ENCODE peak calls at places on chromosome 15, in ten cellular contexts. One of them, this sample, is unnamed.

GRCh38 chr15:29018406-29018805 is 132.6 kb downstream of the APBA2 start:
- DNase-seq in BJ: no peak
- DNase-seq in psoas muscle: no peak
- DNase-seq in mesothelial cell of epicardium: no peak
- DNase-seq in cardiac muscle cell: no peak
- DNase-seq in breast epithelium: no peak
- DNase-seq in GM10248: no peak
- DNase-seq in astrocyte of the cerebellum: no peak
- DNase-seq in fibroblast of lung: no peak
- DNase-seq in CD14-positive monocyte: no peak
- DNase-seq in this sample: no peak

GRCh38 chr15:31266712-31267111 is 59.9 kb upstream of the KLF13 start:
- DNase-seq in CD14-positive monocyte: peak; percentile 41
- DNase-seq in breast epithelium: peak; percentile 14
- DNase-seq in mesothelial cell of epicardium: peak; percentile 25
- DNase-seq in cardiac muscle cell: no peak
- DNase-seq in BJ: no peak
- DNase-seq in psoas muscle: no peak
- DNase-seq in fibroblast of lung: no peak
- DNase-seq in astrocyte of the cerebellum: no peak
- DNase-seq in GM10248: no peak
- DNase-seq in this sample: no peak

GRCh38 chr15:74763416-74763815 is 14.8 kb downstream of the CYP1A2 start:
- DNase-seq in astrocyte of the cerebellum: no peak
- DNase-seq in GM10248: no peak
- DNase-seq in psoas muscle: no peak
- DNase-seq in fibroblast of lung: no peak
- DNase-seq in cardiac muscle cell: no peak
- DNase-seq in BJ: no peak
- DNase-seq in breast epithelium: no peak
- DNase-seq in CD14-positive monocyte: no peak
- DNase-seq in mesothelial cell of epicardium: no peak
- DNase-seq in this sample: no peak

GRCh38 chr15:79184465-79184892 is 93.9 kb upstream of the RASGRF1 start:
- DNase-seq in astrocyte of the cerebellum: peak; percentile 35
- DNase-seq in mesothelial cell of epicardium: peak; percentile 84
- DNase-seq in CD14-positive monocyte: peak; percentile 65
- DNase-seq in BJ: no peak
- DNase-seq in cardiac muscle cell: peak; percentile 69
- DNase-seq in GM10248: peak; percentile 74
- DNase-seq in fibroblast of lung: peak; percentile 66
- DNase-seq in psoas muscle: peak; percentile 70
- DNase-seq in breast epithelium: peak; percentile 55
- DNase-seq in this sample: peak; percentile 60

GRCh38 chr15:87362531-87362930 is 894.0 kb downstream of the NTRK3 start:
- DNase-seq in fibroblast of lung: no peak
- DNase-seq in GM10248: no peak
- DNase-seq in mesothelial cell of epicardium: no peak
- DNase-seq in cardiac muscle cell: no peak
- DNase-seq in psoas muscle: no peak
- DNase-seq in CD14-positive monocyte: no peak
- DNase-seq in breast epithelium: no peak
- DNase-seq in astrocyte of the cerebellum: no peak
- DNase-seq in BJ: no peak
- DNase-seq in this sample: no peak

GRCh38 chr15:34122771-34123183 is 20.9 kb downstream of the PGBD4 start:
- DNase-seq in fibroblast of lung: peak; percentile 87
- DNase-seq in psoas muscle: no peak
- DNase-seq in cardiac muscle cell: peak; percentile 87
- DNase-seq in BJ: peak; percentile 95
- DNase-seq in CD14-positive monocyte: no peak
- DNase-seq in astrocyte of the cerebellum: peak; percentile 66
- DNase-seq in breast epithelium: no peak
- DNase-seq in mesothelial cell of epicardium: no peak
- DNase-seq in GM10248: peak; percentile 15
- DNase-seq in this sample: no peak

GRCh38 chr15:95875141-95875643 is 455.3 kb upstream of the NR2F2 start:
- DNase-seq in BJ: peak; percentile 62
- DNase-seq in cardiac muscle cell: peak; percentile 86
- DNase-seq in GM10248: no peak
- DNase-seq in CD14-positive monocyte: no peak
- DNase-seq in psoas muscle: no peak
- DNase-seq in fibroblast of lung: peak; percentile 76
- DNase-seq in breast epithelium: peak; percentile 55
- DNase-seq in astrocyte of the cerebellum: peak; percentile 81
- DNase-seq in mesothelial cell of epicardium: no peak
- DNase-seq in this sample: no peak

GRCh38 chr15:69340243-69340991 is 41.7 kb downstream of the PAQR5 start:
- DNase-seq in psoas muscle: no peak
- DNase-seq in breast epithelium: no peak
- DNase-seq in BJ: no peak
- DNase-seq in mesothelial cell of epicardium: no peak
- DNase-seq in CD14-positive monocyte: no peak
- DNase-seq in cardiac muscle cell: no peak
- DNase-seq in GM10248: no peak
- DNase-seq in astrocyte of the cerebellum: no peak
- DNase-seq in fibroblast of lung: no peak
- DNase-seq in this sample: no peak

GRCh38 chr15:100824211-100824610 is 55.4 kb upstream of the ALDH1A3 start:
- DNase-seq in fibroblast of lung: no peak
- DNase-seq in psoas muscle: no peak
- DNase-seq in astrocyte of the cerebellum: no peak
- DNase-seq in BJ: no peak
- DNase-seq in cardiac muscle cell: no peak
- DNase-seq in CD14-positive monocyte: no peak
- DNase-seq in breast epithelium: no peak
- DNase-seq in GM10248: no peak
- DNase-seq in mesothelial cell of epicardium: no peak
- DNase-seq in this sample: no peak

GRCh38 chr15:47718474-47719440 is 1.5 kb downstream of the SEMA6D start:
- DNase-seq in GM10248: peak; percentile 28
- DNase-seq in CD14-positive monocyte: no peak
- DNase-seq in psoas muscle: peak; percentile 19
- DNase-seq in astrocyte of the cerebellum: no peak
- DNase-seq in fibroblast of lung: peak; percentile 59
- DNase-seq in mesothelial cell of epicardium: no peak
- DNase-seq in breast epithelium: no peak
- DNase-seq in cardiac muscle cell: peak; percentile 8
- DNase-seq in BJ: no peak
- DNase-seq in this sample: no peak

GRCh38 chr15:68820205-68820588 is 498 bp downstream of the ANP32A start:
- DNase-seq in BJ: no peak
- DNase-seq in mesothelial cell of epicardium: peak; percentile 63
- DNase-seq in breast epithelium: no peak
- DNase-seq in astrocyte of the cerebellum: no peak
- DNase-seq in fibroblast of lung: no peak
- DNase-seq in CD14-positive monocyte: no peak
- DNase-seq in psoas muscle: peak; percentile 48
- DNase-seq in GM10248: no peak
- DNase-seq in cardiac muscle cell: peak; percentile 50
- DNase-seq in this sample: peak; percentile 34

GRCh38 chr15:99125061-99125990 is 20.4 kb downstream of the SYNM start:
- DNase-seq in GM10248: no peak
- DNase-seq in cardiac muscle cell: no peak
- DNase-seq in mesothelial cell of epicardium: no peak
- DNase-seq in fibroblast of lung: no peak
- DNase-seq in psoas muscle: peak; percentile 71
- DNase-seq in astrocyte of the cerebellum: no peak
- DNase-seq in breast epithelium: no peak
- DNase-seq in CD14-positive monocyte: no peak
- DNase-seq in BJ: no peak
- DNase-seq in this sample: no peak

GRCh38 chr15:63090502-63091286 is 31.0 kb upstream of the LACTB start:
- DNase-seq in CD14-positive monocyte: no peak
- DNase-seq in breast epithelium: no peak
- DNase-seq in fibroblast of lung: no peak
- DNase-seq in GM10248: no peak
- DNase-seq in psoas muscle: no peak
- DNase-seq in BJ: no peak
- DNase-seq in astrocyte of the cerebellum: no peak
- DNase-seq in mesothelial cell of epicardium: no peak
- DNase-seq in cardiac muscle cell: no peak
- DNase-seq in this sample: no peak

GRCh38 chr15:75662823-75663519 is 15.3 kb downstream of the SNX33 start:
- DNase-seq in GM10248: no peak
- DNase-seq in astrocyte of the cerebellum: no peak
- DNase-seq in CD14-positive monocyte: no peak
- DNase-seq in psoas muscle: no peak
- DNase-seq in cardiac muscle cell: no peak
- DNase-seq in breast epithelium: no peak
- DNase-seq in mesothelial cell of epicardium: no peak
- DNase-seq in fibroblast of lung: no peak
- DNase-seq in BJ: no peak
- DNase-seq in this sample: no peak

GRCh38 chr15:68578175-68578959 is 426 bp upstream of the CORO2B start:
- DNase-seq in breast epithelium: peak; percentile 41
- DNase-seq in psoas muscle: peak; percentile 83
- DNase-seq in cardiac muscle cell: peak; percentile 69
- DNase-seq in GM10248: no peak
- DNase-seq in CD14-positive monocyte: peak; percentile 61
- DNase-seq in astrocyte of the cerebellum: no peak
- DNase-seq in BJ: no peak
- DNase-seq in mesothelial cell of epicardium: peak; percentile 68
- DNase-seq in fibroblast of lung: peak; percentile 75
- DNase-seq in this sample: peak; percentile 49

DNA sequence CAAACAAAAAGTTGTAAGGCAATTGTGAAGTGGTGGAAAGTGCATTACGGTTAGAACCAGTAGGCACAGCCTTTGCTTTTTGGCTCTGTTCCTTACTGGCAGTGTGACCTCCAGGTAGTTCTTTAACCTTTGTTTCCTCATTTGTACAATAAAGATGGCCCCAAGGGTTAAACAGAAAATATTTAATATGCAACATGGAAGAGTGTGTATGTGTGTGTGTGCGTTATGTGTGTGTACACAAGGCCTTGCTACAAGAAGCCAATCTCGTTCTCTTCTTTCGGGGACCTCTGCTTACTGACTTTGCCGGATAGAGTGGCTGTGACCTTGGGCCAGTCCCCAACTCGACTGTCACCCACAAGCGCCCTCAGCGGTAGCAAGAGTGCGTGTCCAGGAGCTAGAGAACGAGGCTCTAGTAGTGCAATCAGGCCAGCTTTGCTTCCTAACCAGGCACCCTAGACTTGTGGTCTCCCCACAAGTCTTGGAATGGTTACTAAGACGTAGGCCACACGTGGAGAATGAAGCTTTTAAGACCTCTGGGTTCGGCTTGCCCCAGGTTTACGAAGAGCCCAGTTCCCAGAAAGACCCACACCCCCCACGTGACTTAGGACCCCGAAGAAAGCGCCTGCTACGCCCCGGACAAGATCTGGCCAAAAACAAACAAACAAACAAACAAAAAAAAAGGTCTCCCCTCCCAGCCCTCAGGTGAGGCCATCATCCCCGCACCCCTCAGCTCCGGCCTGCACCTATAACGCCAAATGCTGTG is 593 bp downstream of the CIAO2A start:
- DNase-seq in cardiac muscle cell: peak; percentile 61
- DNase-seq in mesothelial cell of epicardium: peak; percentile 42
- DNase-seq in GM10248: peak; percentile 42
- DNase-seq in fibroblast of lung: peak; percentile 61
- DNase-seq in psoas muscle: peak; percentile 54
- DNase-seq in CD14-positive monocyte: peak; percentile 49
- DNase-seq in breast epithelium: no peak
- DNase-seq in BJ: no peak
- DNase-seq in astrocyte of the cerebellum: peak; percentile 53
- DNase-seq in this sample: peak; percentile 15
- TF ChIP-seq CTCF in cardiac muscle cell: no peak
- TF ChIP-seq CTCF in mesothelial cell of epicardium: no peak
- TF ChIP-seq CTCF in GM10248: peak; percentile 38
- TF ChIP-seq CTCF in fibroblast of lung: peak; percentile 20
- TF ChIP-seq CTCF in psoas muscle: no peak
- TF ChIP-seq CTCF in CD14-positive monocyte: no peak
- TF ChIP-seq CTCF in breast epithelium: no peak
- TF ChIP-seq CTCF in BJ: peak; percentile 12
- TF ChIP-seq CTCF in astrocyte of the cerebellum: peak; percentile 14
- TF ChIP-seq CTCF in this sample: no peak

GRCh38 chr15:83112233-83112958 is 5.0 kb downstream of the TM6SF1 start:
- DNase-seq in astrocyte of the cerebellum: peak; percentile 90
- DNase-seq in cardiac muscle cell: peak; percentile 53
- DNase-seq in breast epithelium: no peak
- DNase-seq in mesothelial cell of epicardium: no peak
- DNase-seq in GM10248: no peak
- DNase-seq in psoas muscle: no peak
- DNase-seq in BJ: peak; percentile 37
- DNase-seq in CD14-positive monocyte: no peak
- DNase-seq in fibroblast of lung: peak; percentile 96
- DNase-seq in this sample: no peak
- TF ChIP-seq CTCF in astrocyte of the cerebellum: peak; percentile 26
- TF ChIP-seq CTCF in cardiac muscle cell: no peak
- TF ChIP-seq CTCF in breast epithelium: no peak
- TF ChIP-seq CTCF in mesothelial cell of epicardium: no peak
- TF ChIP-seq CTCF in GM10248: no peak
- TF ChIP-seq CTCF in psoas muscle: no peak
- TF ChIP-seq CTCF in BJ: peak; percentile 32
- TF ChIP-seq CTCF in CD14-positive monocyte: no peak
- TF ChIP-seq CTCF in fibroblast of lung: no peak
- TF ChIP-seq CTCF in this sample: no peak

GRCh38 chr15:61118885-61119284 is 110.2 kb downstream of the RORA start:
- DNase-seq in CD14-positive monocyte: no peak
- DNase-seq in psoas muscle: no peak
- DNase-seq in breast epithelium: no peak
- DNase-seq in cardiac muscle cell: peak; percentile 5
- DNase-seq in mesothelial cell of epicardium: no peak
- DNase-seq in fibroblast of lung: no peak
- DNase-seq in GM10248: no peak
- DNase-seq in BJ: no peak
- DNase-seq in astrocyte of the cerebellum: no peak
- DNase-seq in this sample: no peak
- TF ChIP-seq CTCF in CD14-positive monocyte: no peak
- TF ChIP-seq CTCF in psoas muscle: peak; percentile 21
- TF ChIP-seq CTCF in breast epithelium: no peak
- TF ChIP-seq CTCF in cardiac muscle cell: peak; percentile 26
- TF ChIP-seq CTCF in mesothelial cell of epicardium: no peak
- TF ChIP-seq CTCF in fibroblast of lung: no peak
- TF ChIP-seq CTCF in GM10248: no peak
- TF ChIP-seq CTCF in BJ: no peak
- TF ChIP-seq CTCF in astrocyte of the cerebellum: no peak
- TF ChIP-seq CTCF in this sample: peak; percentile 7

DNA sequence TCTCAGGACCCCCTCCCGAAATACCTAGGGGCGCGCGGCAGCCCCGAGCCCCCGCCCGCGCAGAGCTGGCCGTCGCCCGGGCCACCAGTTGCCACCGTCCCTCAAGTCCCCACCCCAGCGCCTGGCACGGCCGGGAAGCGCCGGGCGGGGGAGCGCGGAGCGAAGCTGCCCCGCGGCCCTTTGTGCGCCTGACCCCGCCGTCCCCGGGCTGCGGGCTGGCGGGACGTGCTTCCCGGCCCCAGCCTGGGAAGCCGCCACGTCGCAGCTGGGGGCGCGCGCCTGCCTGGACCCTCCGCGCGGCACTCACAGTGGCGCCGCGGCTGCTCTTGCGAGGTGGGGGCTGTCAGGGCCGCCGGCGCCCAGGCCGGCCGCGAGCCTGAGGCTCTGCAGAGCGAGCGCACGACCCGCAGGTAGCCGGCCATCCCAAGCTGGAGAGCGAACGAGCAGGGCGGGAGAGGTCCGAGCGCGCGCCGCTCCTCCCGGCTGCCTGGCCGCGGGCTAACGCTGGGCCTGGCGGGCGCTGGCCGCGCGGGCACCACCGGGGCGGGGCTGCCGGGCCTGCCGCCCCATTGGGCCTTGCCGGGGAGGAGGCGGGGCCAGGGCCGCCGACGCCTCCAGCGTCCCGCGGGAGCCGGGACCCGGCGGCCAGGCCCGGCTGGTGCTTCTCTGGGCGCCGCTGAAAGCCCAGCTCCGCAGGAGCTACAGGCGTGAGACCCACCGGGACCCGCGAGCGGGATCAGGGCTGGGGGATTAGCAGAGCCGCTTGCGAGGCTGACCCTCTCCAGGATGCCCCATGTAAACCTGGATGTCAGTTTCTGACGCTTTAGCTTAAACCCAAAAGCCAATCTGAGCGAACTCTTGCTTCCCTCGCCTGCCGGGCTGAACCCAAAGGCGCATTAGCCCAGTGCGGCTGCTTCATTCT is at the start of gene IDH2:
- DNase-seq in breast epithelium: peak; percentile 59
- DNase-seq in CD14-positive monocyte: peak; percentile 65
- DNase-seq in psoas muscle: peak; percentile 88
- DNase-seq in mesothelial cell of epicardium: peak; percentile 85
- DNase-seq in astrocyte of the cerebellum: peak; percentile 37
- DNase-seq in BJ: no peak
- DNase-seq in cardiac muscle cell: peak; percentile 87
- DNase-seq in GM10248: peak; percentile 95
- DNase-seq in fibroblast of lung: peak; percentile 73
- DNase-seq in this sample: peak; percentile 72
- TF ChIP-seq CTCF in breast epithelium: no peak
- TF ChIP-seq CTCF in CD14-positive monocyte: no peak
- TF ChIP-seq CTCF in psoas muscle: peak; percentile 4
- TF ChIP-seq CTCF in mesothelial cell of epicardium: no peak
- TF ChIP-seq CTCF in astrocyte of the cerebellum: no peak
- TF ChIP-seq CTCF in BJ: no peak
- TF ChIP-seq CTCF in cardiac muscle cell: no peak
- TF ChIP-seq CTCF in GM10248: no peak
- TF ChIP-seq CTCF in fibroblast of lung: no peak
- TF ChIP-seq CTCF in this sample: peak; percentile 8